ENCODE peak calls at places on chromosome 13, in six cellular contexts. H is endothelial cell; A is foreskin fibroblast; T is WTC11; O is CD4-positive, alpha-beta T cell; I is AG09319. K is an unnamed sample.

GRCh38 chr13:113220877-113221276 is 11.5 kb downstream of the CUL4A start:
- DNase-seq in H (no peak), A (no peak), T (no peak), O (peak; percentile 28), I (no peak), K (no peak)

GRCh38 chr13:102091231-102091630 is 310.6 kb downstream of the FGF14 start:
- DNase-seq in H (peak; percentile 10), A (no peak), T (peak; percentile 61), O (no peak), I (no peak), K (no peak)

GRCh38 chr13:66048888-66049287 is 1181.2 kb downstream of the PCDH9 start:
- DNase-seq in H (no peak), A (no peak), T (no peak), O (no peak), I (no peak), K (no peak)

GRCh38 chr13:112066624-112067004 is 335 bp upstream of the SOX1 start:
- DNase-seq in H (peak; percentile 67), A (peak; percentile 35), T (peak; percentile 83), O (peak; percentile 64), I (no peak), K (no peak)

GRCh38 chr13:52650731-52651130 is 1.9 kb upstream of the SUGT1 start:
- DNase-seq in H (no peak), A (no peak), T (no peak), O (no peak), I (no peak), K (no peak)

GRCh38 chr13:48232420-48233096 is 448 bp upstream of the ITM2B start:
- DNase-seq in H (no peak), A (no peak), T (no peak), O (no peak), I (no peak), K (no peak)

GRCh38 chr13:111531505-111531904 is 211.1 kb downstream of the TEX29 start:
- DNase-seq in H (no peak), A (no peak), T (no peak), O (no peak), I (no peak), K (no peak)

GRCh38 chr13:32585625-32586021 is 629 bp upstream of the PDS5B start:
- DNase-seq in H (peak; percentile 10), A (no peak), T (no peak), O (no peak), I (no peak), K (peak; percentile 16)

GRCh38 chr13:21015284-21015683 is 46.1 kb downstream of the LATS2 start:
- DNase-seq in H (no peak), A (no peak), T (no peak), O (no peak), I (no peak), K (no peak)

GRCh38 chr13:93270769-93271753 is 44.5 kb downstream of the GPC6 start:
- DNase-seq in H (no peak), A (no peak), T (no peak), O (no peak), I (no peak), K (no peak)

GRCh38 chr13:99688776-99689175 is 187.5 kb downstream of the TM9SF2 start:
- DNase-seq in H (no peak), A (no peak), T (no peak), O (no peak), I (no peak), K (no peak)

GRCh38 chr13:100800283-100800875 is 125.8 kb upstream of the TMTC4 start:
- DNase-seq in H (no peak), A (no peak), T (no peak), O (no peak), I (no peak), K (no peak)

GRCh38 chr13:22103046-22103445 is 432.2 kb downstream of the FGF9 start:
- DNase-seq in H (no peak), A (no peak), T (peak; percentile 16), O (no peak), I (no peak), K (no peak)

GRCh38 chr13:43273362-43273761 is 250.0 kb downstream of the DNAJC15 start:
- DNase-seq in H (no peak), A (peak; percentile 42), T (no peak), O (no peak), I (no peak), K (no peak)

GRCh38 chr13:110371550-110372465 is 64.7 kb downstream of the COL4A2 start:
- DNase-seq in H (no peak), A (no peak), T (no peak), O (no peak), I (no peak), K (no peak)

GRCh38 chr13:109968876-109969577 is 182.6 kb upstream of the IRS2 start:
- DNase-seq in H (no peak), A (peak; percentile 76), T (no peak), O (no peak), I (no peak), K (no peak)

GRCh38 chr13:76307157-76307556 is 579.0 kb downstream of the KCTD12 start:
- DNase-seq in H (no peak), A (no peak), T (no peak), O (no peak), I (no peak), K (no peak)

GRCh38 chr13:41613984-41614581 is 156.7 kb downstream of the RGCC start:
- DNase-seq in H (peak; percentile 57), A (peak; percentile 91), T (no peak), O (no peak), I (peak; percentile 77), K (no peak)

GRCh38 chr13:90690458-90691063 is 656.9 kb upstream of the MIR17HG start:
- DNase-seq in H (no peak), A (no peak), T (no peak), O (no peak), I (no peak), K (no peak)

DNA sequence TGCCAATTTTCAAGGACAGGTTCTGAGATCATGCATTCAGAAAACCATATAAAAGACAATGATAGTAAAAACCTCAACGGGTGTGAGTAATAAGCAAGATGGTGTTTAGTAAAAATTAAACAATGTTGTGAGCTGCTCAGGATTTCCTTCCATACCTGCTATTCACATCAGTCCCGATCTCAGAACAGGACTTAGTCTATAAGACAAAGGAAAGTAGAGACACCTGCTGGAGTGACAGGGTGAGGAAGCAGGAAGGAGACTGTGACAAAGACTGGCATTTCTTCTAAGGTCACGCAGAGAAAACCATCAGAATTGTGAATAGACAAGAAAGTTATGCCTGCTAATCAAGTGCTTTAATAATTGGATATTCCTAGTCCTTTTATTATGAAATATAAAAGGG is 648.0 kb downstream of the DACH1 start:
- DNase-seq in H (peak; percentile 10), A (no peak), T (peak; percentile 11), O (no peak), I (no peak), K (no peak)
- TF ChIP-seq CTCF in H (no peak), A (no peak), T (no peak), O (no peak), I (no peak), K (no peak)

DNA sequence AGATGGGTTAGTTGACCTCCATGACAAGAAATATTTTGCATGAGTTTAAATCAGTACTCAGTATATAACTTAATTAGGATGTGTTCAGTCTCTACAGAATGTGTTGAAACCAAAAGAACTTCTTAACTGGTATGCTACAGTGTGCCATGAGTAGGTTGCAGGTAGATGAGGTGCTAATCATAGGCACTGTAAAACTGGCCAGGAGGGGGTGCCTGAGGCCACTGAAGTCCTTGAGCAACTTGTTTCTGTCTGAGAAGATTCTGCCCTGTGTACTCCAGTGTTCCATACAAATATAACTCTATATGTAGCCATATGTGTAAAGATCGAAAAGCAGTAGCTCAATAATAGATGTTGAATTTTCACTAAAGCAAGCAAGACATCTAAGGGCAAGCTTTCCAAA is 549.2 kb upstream of the KLF12 start:
- DNase-seq in H (peak; percentile 29), A (no peak), T (peak; percentile 20), O (no peak), I (no peak), K (no peak)
- TF ChIP-seq CTCF in H (no peak), A (peak; percentile 3), T (no peak), O (no peak), I (no peak), K (no peak)

GRCh38 chr13:97810152-97810551 is 143.3 kb upstream of the IPO5 start:
- DNase-seq in H (no peak), A (no peak), T (no peak), O (no peak), I (no peak), K (no peak)
- TF ChIP-seq CTCF in H (peak; percentile 32), A (peak; percentile 53), T (no peak), O (no peak), I (peak; percentile 39), K (no peak)

GRCh38 chr13:64266024-64266423 is 2850.4 kb upstream of the PCDH20 start:
- DNase-seq in H (no peak), A (no peak), T (no peak), O (no peak), I (no peak), K (no peak)
- TF ChIP-seq CTCF in H (no peak), A (no peak), T (no peak), O (no peak), I (no peak), K (no peak)

GRCh38 chr13:60426075-60426474 is 29.1 kb downstream of the TDRD3 start:
- DNase-seq in H (no peak), A (no peak), T (no peak), O (no peak), I (no peak), K (no peak)

GRCh38 chr13:60427285-60427684 is 30.3 kb downstream of the TDRD3 start:
- DNase-seq in H (no peak), A (no peak), T (no peak), O (no peak), I (no peak), K (no peak)

GRCh38 chr13:60433505-60433904 is 36.5 kb downstream of the TDRD3 start:
- DNase-seq in H (no peak), A (no peak), T (no peak), O (no peak), I (no peak), K (no peak)

GRCh38 chr13:60435762-60436374 is 38.8 kb downstream of the TDRD3 start:
- DNase-seq in H (no peak), A (no peak), T (no peak), O (no peak), I (no peak), K (no peak)

DNA sequence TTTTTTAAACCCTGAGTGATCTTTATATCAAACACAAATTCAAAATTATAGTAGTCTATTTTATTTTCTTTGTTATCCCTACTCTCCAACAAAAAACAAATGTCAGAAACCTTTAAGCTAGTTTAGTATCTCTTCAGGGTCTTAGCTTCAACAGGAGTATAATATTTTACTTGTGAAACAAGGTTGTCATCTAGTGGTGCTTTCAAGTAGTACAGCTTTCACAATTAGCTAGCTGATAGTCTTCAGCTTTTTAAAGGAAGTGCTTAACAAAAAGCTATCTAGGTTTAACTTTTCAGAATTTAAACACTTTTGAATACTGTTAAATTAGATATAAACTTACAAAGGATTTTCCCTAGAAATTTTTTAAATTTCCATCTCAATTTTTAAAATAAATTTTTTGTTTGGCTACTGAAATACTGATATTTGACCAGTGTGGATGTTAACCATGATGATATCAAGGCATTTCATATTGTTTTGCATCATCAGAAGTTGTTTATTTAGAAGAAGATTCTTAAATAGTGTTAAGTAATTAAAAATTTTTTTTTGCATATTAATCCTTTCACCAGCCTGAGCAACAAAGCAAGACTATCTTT is 34.2 kb downstream of the TDRD3 start:
- DNase-seq in H (no peak), A (peak; percentile 23), T (no peak), O (no peak), I (peak; percentile 40), K (no peak)
- TF ChIP-seq CTCF in H (peak; percentile 84), A (peak; percentile 80), T (peak; percentile 72), O (peak; percentile 96), I (peak; percentile 92), K (peak; percentile 65)